ENCODE peak calls at places on chromosome X, in eight cellular contexts. M is lung, O is kidney epithelial cell, J is fibroblast of lung, V is tibial nerve, B is IMR-90, P is dorsolateral prefrontal cortex, E is WERI-Rb-1. R is an unnamed sample.

GRCh38 chrX:17990542-17990941 is 129.4 kb upstream of the RAI2 start:
- DNase-seq in M (no peak), E (no peak), O (no peak), V (no peak), J (no peak), B (no peak), P (no peak), R (no peak)

GRCh38 chrX:103687696-103688191 is 1.2 kb upstream of the MORF4L2 start:
- DNase-seq in J (peak; percentile 86), P (peak; percentile 54), V (peak; percentile 54), M (peak; percentile 66), O (peak; percentile 37), E (peak; percentile 68), B (peak; percentile 73), R (peak; percentile 76)

GRCh38 chrX:14697453-14697852 is 168.1 kb downstream of the GLRA2 start:
- DNase-seq in E (peak; percentile 42), V (no peak), J (peak; percentile 22), P (no peak), M (no peak), O (no peak), B (no peak), R (peak; percentile 30)

GRCh38 chrX:10574663-10575062 is 45.7 kb downstream of the MID1 start:
- DNase-seq in V (no peak), O (peak; percentile 19), J (peak; percentile 38), P (no peak), M (no peak), B (no peak), E (no peak), R (peak; percentile 78)

GRCh38 chrX:55488559-55489314 is 911 bp downstream of the USP51 start:
- DNase-seq in O (no peak), B (peak; percentile 8), V (peak; percentile 52), J (peak; percentile 74), E (peak; percentile 64), P (peak; percentile 73), M (peak; percentile 47), R (peak; percentile 38)

GRCh38 chrX:25009407-25009806 is 6.4 kb downstream of the ARX start:
- DNase-seq in B (no peak), E (no peak), M (no peak), P (no peak), V (no peak), J (no peak), O (no peak), R (no peak)

GRCh38 chrX:75230296-75230695 is 43.6 kb upstream of the UPRT start:
- DNase-seq in M (no peak), P (no peak), J (no peak), E (no peak), B (no peak), O (no peak), V (no peak), R (peak; percentile 1)

GRCh38 chrX:1418901-1419544 is 27.1 kb upstream of the SLC25A6 start:
- DNase-seq in E (no peak), M (no peak), B (no peak), O (no peak), J (no peak), V (no peak), P (no peak), R (no peak)

GRCh38 chrX:112818114-112819012 is 22.3 kb downstream of the AMOT start:
- DNase-seq in M (no peak), J (no peak), P (no peak), E (no peak), V (no peak), O (no peak), B (no peak), R (peak; percentile 43)

GRCh38 chrX:6371353-6371752 is 142.7 kb upstream of the NLGN4X start:
- DNase-seq in E (no peak), J (no peak), B (no peak), O (no peak), V (no peak), P (no peak), M (no peak), R (no peak)

GRCh38 chrX:70979136-70979762 is 48.4 kb upstream of the SLC7A3 start:
- DNase-seq in M (no peak), J (peak; percentile 48), E (no peak), B (peak; percentile 52), O (peak; percentile 12), V (no peak), P (no peak), R (peak; percentile 28)

GRCh38 chrX:13721819-13722527 is 12.4 kb downstream of the TRAPPC2 start:
- DNase-seq in E (no peak), O (no peak), J (peak; percentile 80), P (no peak), B (peak; percentile 86), M (no peak), V (no peak), R (peak; percentile 36)

GRCh38 chrX:91414710-91415109 is 19.9 kb upstream of the PABPC5 start:
- DNase-seq in P (no peak), V (no peak), E (no peak), J (peak; percentile 0), O (no peak), M (no peak), B (no peak), R (no peak)

GRCh38 chrX:155997436-155997835 is at the start of gene IL9R:
- DNase-seq in V (no peak), J (no peak), M (no peak), O (no peak), E (peak; percentile 86), B (no peak), P (no peak), R (no peak)

GRCh38 chrX:30027636-30028035 is 187.7 kb upstream of the MAGEB2 start:
- DNase-seq in B (no peak), M (no peak), E (no peak), P (no peak), V (no peak), O (no peak), J (no peak), R (peak; percentile 20)

GRCh38 chrX:27555514-27555913 is 34.6 kb upstream of the DCAF8L2 start:
- DNase-seq in V (no peak), M (no peak), J (peak; percentile 41), B (peak; percentile 40), E (no peak), P (no peak), O (no peak), R (peak; percentile 48)

GRCh38 chrX:19751068-19751467 is 136.3 kb downstream of the SH3KBP1 start:
- DNase-seq in J (no peak), O (no peak), B (no peak), E (no peak), M (no peak), P (no peak), V (no peak), R (peak; percentile 3)

GRCh38 chrX:3271485-3272186 is 74.8 kb downstream of the MXRA5 start:
- DNase-seq in P (no peak), O (peak; percentile 56), E (no peak), V (no peak), J (peak; percentile 53), B (peak; percentile 74), M (no peak), R (peak; percentile 74)

GRCh38 chrX:19670854-19671620 is 155.7 kb upstream of the MAP3K15 start:
- DNase-seq in M (no peak), P (peak; percentile 43), V (peak; percentile 19), E (no peak), B (peak; percentile 79), J (peak; percentile 81), O (peak; percentile 59), R (peak; percentile 64)

GRCh38 chrX:41491267-41492004 is 44.3 kb downstream of the NYX start:
- DNase-seq in J (peak; percentile 97), O (peak; percentile 83), M (peak; percentile 52), P (no peak), V (no peak), E (no peak), B (peak; percentile 96), R (peak; percentile 90)
- H3K4me3 ChIP-seq in J (peak overlapping the region; percentile 45), O (no peak overlapping the region), M (no peak overlapping the region), P (no peak overlapping the region), V (no peak overlapping the region), E (no peak overlapping the region), B (peak overlapping the region; percentile 9), R (no peak overlapping the region)

GRCh38 chrX:72297953-72298730 is 7.6 kb downstream of the CITED1 start:
- DNase-seq in P (no peak), B (no peak), J (no peak), E (peak; percentile 42), V (no peak), M (peak; percentile 28), O (no peak), R (peak; percentile 40)
- TF ChIP-seq CTCF in P (no peak), B (peak; percentile 33), J (peak; percentile 28), E (peak; percentile 82), V (no peak), M (no peak), O (no peak), R (peak; percentile 27)

GRCh38 chrX:73940893-73941470 is 363.0 kb upstream of the ZCCHC13 start:
- DNase-seq in B (no peak), M (no peak), V (no peak), E (no peak), J (no peak), O (no peak), P (no peak), R (no peak)
- H3K4me3 ChIP-seq in B (no peak overlapping the region), M (no peak overlapping the region), V (no peak overlapping the region), E (no peak overlapping the region), J (no peak overlapping the region), O (no peak overlapping the region), P (no peak overlapping the region), R (no peak overlapping the region)

GRCh38 chrX:79270401-79270800 is 96.7 kb downstream of the ITM2A start:
- DNase-seq in V (no peak), O (no peak), J (no peak), B (no peak), M (no peak), P (no peak), E (no peak), R (no peak)
- TF ChIP-seq CTCF in V (no peak), O (peak; percentile 19), J (no peak), B (no peak), M (peak; percentile 18), P (no peak), E (peak; percentile 38), R (no peak)

DNA sequence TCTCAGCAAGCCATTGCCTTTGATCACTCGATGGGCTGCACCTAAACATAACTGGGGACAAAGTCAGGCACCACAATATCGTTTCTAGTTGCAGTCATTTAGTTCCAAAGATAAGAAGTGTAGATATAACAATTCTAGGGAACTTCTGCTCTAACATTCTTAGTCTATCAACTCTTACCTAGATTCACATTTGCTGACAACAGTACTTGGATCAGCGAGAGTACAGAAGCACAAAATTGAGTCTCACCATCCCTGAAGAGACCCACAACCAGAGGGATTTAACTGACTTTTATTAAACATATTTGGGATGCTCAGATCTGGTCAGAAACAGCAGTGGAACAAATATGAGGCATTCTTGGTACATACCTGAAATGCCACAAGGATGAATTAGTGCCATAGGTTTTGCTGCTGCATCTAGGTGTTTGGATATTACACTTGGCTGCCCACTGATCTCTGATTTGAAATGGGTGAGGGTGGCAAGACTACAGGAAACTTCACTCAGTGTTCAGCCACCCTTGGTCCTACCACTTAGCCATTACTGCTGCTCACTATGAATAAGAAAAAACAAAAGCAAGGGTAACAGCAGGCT is 28.9 kb upstream of the HUWE1 start:
- DNase-seq in V (no peak), M (no peak), J (no peak), B (no peak), P (no peak), O (no peak), E (no peak), R (no peak)
- H3K4me3 ChIP-seq in V (no peak overlapping the region), M (no peak overlapping the region), J (no peak overlapping the region), B (no peak overlapping the region), P (no peak overlapping the region), O (no peak overlapping the region), E (no peak overlapping the region), R (no peak overlapping the region)

GRCh38 chrX:41759817-41760216 is 35.8 kb downstream of the GPR82 start:
- DNase-seq in V (no peak), M (no peak), E (no peak), J (peak; percentile 67), P (no peak), B (peak; percentile 54), O (no peak), R (peak; percentile 11)
- TF ChIP-seq CTCF in V (peak; percentile 26), M (peak; percentile 33), E (peak; percentile 46), J (peak; percentile 54), P (peak; percentile 14), B (peak; percentile 57), O (peak; percentile 38), R (peak; percentile 26)